ENCODE peak calls at places on chromosome 9, in nine cellular contexts. One of them, this sample, is unnamed. For H3K27me3, the result is how much of the 10 kb centered on the place peaks cover.

GRCh38 chr9:9352877-9353481 is 1259.8 kb downstream of the PTPRD start:
- DNase-seq in ovary: no peak
- DNase-seq in tibial nerve: peak
- DNase-seq in HCT116: no peak
- DNase-seq in IMR-90: no peak
- DNase-seq in aorta: no peak
- DNase-seq in thoracic aorta: no peak
- DNase-seq in BJ: no peak
- DNase-seq in adipocyte: peak
- DNase-seq in this sample: peak

GRCh38 chr9:93077811-93078210 is 18.2 kb upstream of the CARD19 start:
- DNase-seq in ovary: peak
- DNase-seq in tibial nerve: no peak
- DNase-seq in HCT116: no peak
- DNase-seq in IMR-90: no peak
- DNase-seq in aorta: peak
- DNase-seq in thoracic aorta: no peak
- DNase-seq in BJ: no peak
- DNase-seq in adipocyte: no peak
- DNase-seq in this sample: no peak

GRCh38 chr9:134382733-134383132 is 56.5 kb downstream of the RXRA start:
- DNase-seq in ovary: no peak
- DNase-seq in tibial nerve: no peak
- DNase-seq in HCT116: no peak
- DNase-seq in IMR-90: no peak
- DNase-seq in aorta: no peak
- DNase-seq in thoracic aorta: no peak
- DNase-seq in BJ: no peak
- DNase-seq in adipocyte: no peak
- DNase-seq in this sample: no peak

GRCh38 chr9:130895481-130896232 is 955 bp downstream of the QRFP start:
- DNase-seq in ovary: no peak
- DNase-seq in tibial nerve: no peak
- DNase-seq in HCT116: no peak
- DNase-seq in IMR-90: no peak
- DNase-seq in aorta: no peak
- DNase-seq in thoracic aorta: no peak
- DNase-seq in BJ: no peak
- DNase-seq in adipocyte: no peak
- DNase-seq in this sample: no peak

GRCh38 chr9:116959775-116960174 is 272.7 kb downstream of the TRIM32 start:
- DNase-seq in ovary: no peak
- DNase-seq in tibial nerve: no peak
- DNase-seq in HCT116: no peak
- DNase-seq in IMR-90: peak
- DNase-seq in aorta: peak
- DNase-seq in thoracic aorta: no peak
- DNase-seq in BJ: no peak
- DNase-seq in adipocyte: no peak
- DNase-seq in this sample: no peak

GRCh38 chr9:82543726-82544125 is 519.2 kb downstream of the RASEF start:
- DNase-seq in ovary: no peak
- DNase-seq in tibial nerve: no peak
- DNase-seq in HCT116: no peak
- DNase-seq in IMR-90: no peak
- DNase-seq in aorta: no peak
- DNase-seq in thoracic aorta: no peak
- DNase-seq in BJ: no peak
- DNase-seq in adipocyte: no peak
- DNase-seq in this sample: no peak

GRCh38 chr9:130897848-130898551 is 1.4 kb upstream of the QRFP start:
- DNase-seq in ovary: no peak
- DNase-seq in tibial nerve: no peak
- DNase-seq in HCT116: no peak
- DNase-seq in IMR-90: no peak
- DNase-seq in aorta: no peak
- DNase-seq in thoracic aorta: no peak
- DNase-seq in BJ: no peak
- DNase-seq in adipocyte: no peak
- DNase-seq in this sample: no peak

GRCh38 chr9:111743275-111743674 is 51.5 kb downstream of the SHOC1 start:
- DNase-seq in ovary: no peak
- DNase-seq in tibial nerve: no peak
- DNase-seq in HCT116: peak
- DNase-seq in IMR-90: peak
- DNase-seq in aorta: no peak
- DNase-seq in thoracic aorta: no peak
- DNase-seq in BJ: no peak
- DNase-seq in adipocyte: peak
- DNase-seq in this sample: no peak

GRCh38 chr9:112380771-112381181 is 868 bp downstream of the HSDL2 start:
- DNase-seq in ovary: no peak
- DNase-seq in tibial nerve: no peak
- DNase-seq in HCT116: no peak
- DNase-seq in IMR-90: peak
- DNase-seq in aorta: no peak
- DNase-seq in thoracic aorta: no peak
- DNase-seq in BJ: no peak
- DNase-seq in adipocyte: peak
- DNase-seq in this sample: peak

GRCh38 chr9:10605388-10605787 is 7.4 kb downstream of the PTPRD start:
- DNase-seq in ovary: no peak
- DNase-seq in tibial nerve: no peak
- DNase-seq in HCT116: no peak
- DNase-seq in IMR-90: no peak
- DNase-seq in aorta: no peak
- DNase-seq in thoracic aorta: no peak
- DNase-seq in BJ: no peak
- DNase-seq in adipocyte: no peak
- DNase-seq in this sample: no peak

GRCh38 chr9:109880276-109881169 is 100.5 kb downstream of the PALM2AKAP2 start:
- DNase-seq in ovary: no peak
- DNase-seq in tibial nerve: no peak
- DNase-seq in HCT116: peak
- DNase-seq in IMR-90: peak
- DNase-seq in aorta: no peak
- DNase-seq in thoracic aorta: no peak
- DNase-seq in BJ: no peak
- DNase-seq in adipocyte: peak
- DNase-seq in this sample: peak

GRCh38 chr9:108296056-108296455 is 559.7 kb downstream of the ACTL7B start:
- DNase-seq in ovary: no peak
- DNase-seq in tibial nerve: no peak
- DNase-seq in HCT116: no peak
- DNase-seq in IMR-90: peak
- DNase-seq in aorta: no peak
- DNase-seq in thoracic aorta: no peak
- DNase-seq in BJ: peak
- DNase-seq in adipocyte: peak
- DNase-seq in this sample: no peak

GRCh38 chr9:9318959-9319505 is 1293.8 kb downstream of the PTPRD start:
- DNase-seq in ovary: no peak
- DNase-seq in tibial nerve: no peak
- DNase-seq in HCT116: no peak
- DNase-seq in IMR-90: no peak
- DNase-seq in aorta: no peak
- DNase-seq in thoracic aorta: no peak
- DNase-seq in BJ: no peak
- DNase-seq in adipocyte: no peak
- DNase-seq in this sample: no peak

GRCh38 chr9:110303136-110303535 is 34.5 kb downstream of the TXNDC8 start:
- DNase-seq in ovary: no peak
- DNase-seq in tibial nerve: no peak
- DNase-seq in HCT116: no peak
- DNase-seq in IMR-90: peak
- DNase-seq in aorta: no peak
- DNase-seq in thoracic aorta: no peak
- DNase-seq in BJ: peak
- DNase-seq in adipocyte: peak
- DNase-seq in this sample: no peak

GRCh38 chr9:105193560-105193959 is 50.9 kb upstream of the SLC44A1 start:
- DNase-seq in ovary: no peak
- DNase-seq in tibial nerve: no peak
- DNase-seq in HCT116: no peak
- DNase-seq in IMR-90: no peak
- DNase-seq in aorta: no peak
- DNase-seq in thoracic aorta: no peak
- DNase-seq in BJ: no peak
- DNase-seq in adipocyte: no peak
- DNase-seq in this sample: no peak

GRCh38 chr9:107487521-107488399 is 1.8 kb downstream of the KLF4 start:
- DNase-seq in ovary: peak
- DNase-seq in tibial nerve: peak
- DNase-seq in HCT116: no peak
- DNase-seq in IMR-90: no peak
- DNase-seq in aorta: peak
- DNase-seq in thoracic aorta: no peak
- DNase-seq in BJ: no peak
- DNase-seq in adipocyte: peak
- DNase-seq in this sample: no peak

GRCh38 chr9:103990311-103990710 is 103.8 kb upstream of the SMC2 start:
- DNase-seq in ovary: no peak
- DNase-seq in tibial nerve: no peak
- DNase-seq in HCT116: no peak
- DNase-seq in IMR-90: no peak
- DNase-seq in aorta: no peak
- DNase-seq in thoracic aorta: no peak
- DNase-seq in BJ: no peak
- DNase-seq in adipocyte: no peak
- DNase-seq in this sample: no peak
- H3K27me3 ChIP-seq in ovary: under half
- H3K27me3 ChIP-seq in tibial nerve: under half
- H3K27me3 ChIP-seq in HCT116: under half
- H3K27me3 ChIP-seq in IMR-90: under half
- H3K27me3 ChIP-seq in aorta: under half
- H3K27me3 ChIP-seq in thoracic aorta: under half
- H3K27me3 ChIP-seq in BJ: under half
- H3K27me3 ChIP-seq in adipocyte: under half
- H3K27me3 ChIP-seq in this sample: under half

GRCh38 chr9:137900584-137901310 is 23.2 kb downstream of the CACNA1B start:
- DNase-seq in ovary: no peak
- DNase-seq in tibial nerve: no peak
- DNase-seq in HCT116: no peak
- DNase-seq in IMR-90: no peak
- DNase-seq in aorta: no peak
- DNase-seq in thoracic aorta: no peak
- DNase-seq in BJ: no peak
- DNase-seq in adipocyte: no peak
- DNase-seq in this sample: no peak
- H3K27me3 ChIP-seq in ovary: under half
- H3K27me3 ChIP-seq in tibial nerve: under half
- H3K27me3 ChIP-seq in HCT116: under half
- H3K27me3 ChIP-seq in IMR-90: under half
- H3K27me3 ChIP-seq in aorta: under half
- H3K27me3 ChIP-seq in thoracic aorta: under half
- H3K27me3 ChIP-seq in BJ: under half
- H3K27me3 ChIP-seq in adipocyte: under half
- H3K27me3 ChIP-seq in this sample: under half

DNA sequence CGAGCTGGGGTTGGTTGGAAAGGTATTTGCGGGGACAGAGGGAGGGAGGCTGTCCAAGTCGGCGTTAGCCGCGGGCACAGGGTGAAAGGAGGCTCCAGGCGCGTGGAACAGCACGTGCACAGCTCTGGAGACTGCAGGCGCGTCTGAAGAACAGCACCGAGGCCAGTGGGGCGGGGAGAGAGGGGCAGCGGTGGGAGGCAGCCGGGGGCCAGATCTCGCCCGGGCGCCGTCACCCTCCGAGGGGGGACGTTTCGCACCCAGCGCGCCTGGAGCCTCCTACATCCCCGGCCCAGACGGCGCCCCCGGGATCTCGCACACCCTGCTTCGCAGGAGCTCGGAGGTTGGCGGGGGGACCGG is 79.6 kb downstream of the NTNG2 start:
- DNase-seq in ovary: no peak
- DNase-seq in tibial nerve: no peak
- DNase-seq in HCT116: no peak
- DNase-seq in IMR-90: no peak
- DNase-seq in aorta: no peak
- DNase-seq in thoracic aorta: no peak
- DNase-seq in BJ: no peak
- DNase-seq in adipocyte: no peak
- DNase-seq in this sample: no peak
- H3K27me3 ChIP-seq in ovary: under half
- H3K27me3 ChIP-seq in tibial nerve: under half
- H3K27me3 ChIP-seq in HCT116: under half
- H3K27me3 ChIP-seq in IMR-90: half or more
- H3K27me3 ChIP-seq in aorta: under half
- H3K27me3 ChIP-seq in thoracic aorta: under half
- H3K27me3 ChIP-seq in BJ: under half
- H3K27me3 ChIP-seq in adipocyte: under half
- H3K27me3 ChIP-seq in this sample: under half

DNA sequence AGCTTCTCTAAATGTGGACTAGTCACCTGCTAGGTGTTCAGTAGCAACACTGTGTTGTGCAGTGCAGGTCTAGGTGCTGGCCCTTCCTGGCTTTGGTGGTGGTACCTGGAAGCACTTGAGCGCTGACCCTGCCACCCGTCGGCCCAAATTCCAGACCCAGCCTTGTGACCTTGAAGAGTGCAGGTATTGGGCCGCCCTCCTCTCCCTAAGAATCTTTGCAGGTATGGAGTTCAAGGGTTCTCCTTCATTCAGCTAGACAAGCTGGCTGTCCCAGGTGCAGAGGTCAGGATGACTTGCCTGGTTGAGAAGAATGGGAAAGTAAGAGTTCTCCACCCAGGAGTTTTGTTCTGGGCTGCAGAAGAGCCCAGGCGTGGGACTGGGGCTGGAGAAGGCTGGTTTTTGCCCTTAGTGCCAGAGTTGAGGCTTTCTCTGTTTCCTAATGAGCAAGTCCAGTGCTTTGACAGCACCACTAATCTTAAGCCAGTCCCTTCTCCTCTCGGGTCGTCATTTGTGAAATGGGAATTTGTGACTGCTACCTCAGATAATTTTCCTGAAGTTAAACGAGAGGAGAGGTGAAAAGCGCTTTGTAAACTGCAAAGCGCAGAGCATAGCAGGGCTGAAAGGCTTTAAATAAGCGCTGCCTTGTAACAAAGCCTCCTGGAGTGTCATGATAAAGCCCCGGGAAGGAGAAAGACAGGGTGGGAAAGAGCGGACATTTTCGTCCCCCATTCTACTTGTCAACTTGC is 4.0 kb downstream of the FOXE1 start:
- DNase-seq in ovary: no peak
- DNase-seq in tibial nerve: no peak
- DNase-seq in HCT116: no peak
- DNase-seq in IMR-90: no peak
- DNase-seq in aorta: no peak
- DNase-seq in thoracic aorta: no peak
- DNase-seq in BJ: no peak
- DNase-seq in adipocyte: no peak
- DNase-seq in this sample: no peak
- H3K27me3 ChIP-seq in ovary: under half
- H3K27me3 ChIP-seq in tibial nerve: under half
- H3K27me3 ChIP-seq in HCT116: under half
- H3K27me3 ChIP-seq in IMR-90: half or more
- H3K27me3 ChIP-seq in aorta: under half
- H3K27me3 ChIP-seq in thoracic aorta: under half
- H3K27me3 ChIP-seq in BJ: half or more
- H3K27me3 ChIP-seq in adipocyte: half or more
- H3K27me3 ChIP-seq in this sample: under half

This sample was measured in Karpas-422.